ENCODE peak calls at places on chromosomes 13 and 19, in six cellular contexts. Q, C, R, U, O and K are unnamed samples.

GRCh38 chr19:5863030-5863665 is 7.2 kb downstream of the FUT5 start:
- DNase-seq in Q (no peak), C (no peak), R (no peak), U (no peak), O (no peak), K (no peak)

GRCh38 chr13:81012031-81012430 is 671.1 kb upstream of the SPRY2 start:
- DNase-seq in Q (no peak), C (no peak), R (no peak), U (no peak), O (no peak), K (no peak)

GRCh38 chr13:20118268-20119140 is 42.3 kb downstream of the GJA3 start:
- DNase-seq in Q (peak), C (peak), R (peak), U (no peak), O (no peak), K (peak)

GRCh38 chr19:51097796-51098195 is 10.4 kb downstream of the CTU1 start:
- DNase-seq in Q (no peak), C (no peak), R (no peak), U (no peak), O (no peak), K (no peak)

GRCh38 chr13:23966691-23967615 is 69.7 kb upstream of the C1QTNF9B start:
- DNase-seq in Q (no peak), C (no peak), R (peak), U (no peak), O (no peak), K (no peak)

GRCh38 chr13:99314640-99315176 is 7.5 kb upstream of the GPR183 start:
- DNase-seq in Q (no peak), C (no peak), R (no peak), U (no peak), O (no peak), K (no peak)

GRCh38 chr13:80695841-80696240 is 354.9 kb upstream of the SPRY2 start:
- DNase-seq in Q (peak), C (no peak), R (no peak), U (no peak), O (no peak), K (no peak)

GRCh38 chr19:35162471-35163326 is 8.2 kb downstream of the FXYD5 start:
- DNase-seq in Q (no peak), C (no peak), R (no peak), U (no peak), O (no peak), K (no peak)

GRCh38 chr19:18160792-18161690 is 8.1 kb downstream of the PIK3R2 start:
- DNase-seq in Q (peak), C (peak), R (peak), U (peak), O (no peak), K (peak)

GRCh38 chr19:45156751-45157150 is 4.0 kb downstream of the NKPD1 start:
- DNase-seq in Q (no peak), C (peak), R (no peak), U (no peak), O (no peak), K (no peak)

GRCh38 chr13:32897296-32897695 is 118.9 kb upstream of the KL start:
- DNase-seq in Q (no peak), C (no peak), R (no peak), U (no peak), O (no peak), K (no peak)

GRCh38 chr13:112726018-112726767 is 36.4 kb downstream of the ATP11A start:
- DNase-seq in Q (no peak), C (no peak), R (no peak), U (no peak), O (no peak), K (peak)

GRCh38 chr19:54456423-54457373 is 6.9 kb downstream of the LENG9 start:
- DNase-seq in Q (no peak), C (peak), R (no peak), U (no peak), O (no peak), K (no peak)

DNA sequence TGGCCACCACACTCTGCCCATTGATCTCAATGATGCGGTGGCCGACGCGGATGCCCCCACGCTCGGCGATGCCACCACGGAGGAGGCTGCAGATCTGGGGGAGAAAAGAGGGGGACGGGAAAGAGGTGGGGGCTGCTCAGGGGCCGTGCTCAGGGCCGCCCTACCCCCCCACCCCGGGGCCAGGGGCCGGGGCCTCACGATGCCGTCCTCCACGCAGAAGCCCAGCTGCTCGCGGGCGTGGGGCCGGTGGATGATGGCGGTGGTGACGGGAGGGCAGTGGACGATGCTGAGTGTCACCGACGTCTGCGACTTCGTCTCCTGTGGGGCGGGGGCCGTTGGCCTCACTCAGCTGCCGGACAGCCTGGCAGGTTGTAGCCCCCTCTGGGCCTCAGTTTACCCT is 10.3 kb downstream of the APBA3 start:
- DNase-seq in Q (no peak), C (peak), R (no peak), U (no peak), O (no peak), K (no peak)
- TF ChIP-seq CTCF in Q (no peak), C (no peak), R (no peak), U (no peak), O (no peak), K (no peak)

DNA sequence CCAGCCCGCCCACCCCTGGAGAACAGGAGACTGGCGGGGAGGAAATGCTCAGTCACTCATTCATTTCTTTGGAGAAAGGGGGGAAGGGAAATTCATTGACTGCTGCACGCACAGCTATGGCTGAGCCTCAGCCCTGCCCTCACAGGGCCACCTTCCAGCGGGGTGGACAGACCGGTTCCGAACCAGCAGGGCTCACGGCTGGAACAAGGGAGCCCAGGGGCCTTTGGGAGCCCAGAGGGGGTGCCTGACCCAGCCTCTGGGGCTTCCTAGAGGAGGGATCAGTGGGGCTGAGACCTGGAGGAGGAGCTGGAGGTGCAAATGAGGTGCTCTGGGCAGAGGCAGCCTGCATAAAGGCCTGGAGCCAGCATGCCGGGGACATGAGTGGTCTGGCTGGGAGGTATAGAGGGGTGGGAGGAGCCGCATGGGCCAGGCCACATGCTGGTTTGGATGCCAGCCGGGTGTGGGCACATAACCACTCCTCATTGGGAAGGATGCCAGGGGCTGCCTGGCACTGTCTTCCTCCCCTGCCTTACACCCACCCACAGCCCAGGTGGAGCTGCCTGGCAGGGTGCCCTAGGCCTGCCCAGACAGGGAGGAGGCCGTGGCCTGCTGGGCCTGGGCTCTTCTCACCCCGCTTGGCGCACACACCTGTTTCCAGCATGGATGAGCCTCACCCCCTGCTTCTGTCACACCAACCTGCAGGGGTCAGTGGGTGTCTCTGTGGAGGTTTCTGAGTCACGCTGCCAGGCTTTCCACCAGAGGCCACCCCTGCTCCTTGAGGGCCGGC is 26.9 kb downstream of the PPP5C start:
- DNase-seq in Q (no peak), C (peak), R (no peak), U (no peak), O (peak), K (peak)
- TF ChIP-seq CTCF in Q (no peak), C (no peak), R (no peak), U (no peak), O (peak), K (no peak)

GRCh38 chr13:50275392-50276063 is 260.3 kb downstream of the KCNRG start:
- DNase-seq in Q (no peak), C (no peak), R (no peak), U (no peak), O (peak), K (no peak)

GRCh38 chr13:50277127-50277526 is 261.9 kb downstream of the KCNRG start:
- DNase-seq in Q (no peak), C (no peak), R (no peak), U (no peak), O (no peak), K (no peak)

GRCh38 chr13:50277906-50278305 is 262.7 kb downstream of the KCNRG start:
- DNase-seq in Q (no peak), C (no peak), R (no peak), U (no peak), O (no peak), K (no peak)

GRCh38 chr13:50274181-50274580 is 258.9 kb downstream of the KCNRG start:
- DNase-seq in Q (no peak), C (no peak), R (no peak), U (no peak), O (no peak), K (no peak)

GRCh38 chr13:50276550-50276949 is 261.3 kb downstream of the KCNRG start:
- DNase-seq in Q (no peak), C (no peak), R (no peak), U (no peak), O (no peak), K (no peak)
- TF ChIP-seq CTCF in Q (no peak), C (no peak), R (no peak), U (no peak), O (no peak), K (no peak)

GRCh38 chr13:90395846-90396245 is 951.6 kb upstream of the MIR17HG start:
- DNase-seq in Q (no peak), C (no peak), R (no peak), U (no peak), O (no peak), K (no peak)

GRCh38 chr13:90396266-90396665 is 951.2 kb upstream of the MIR17HG start:
- DNase-seq in Q (no peak), C (no peak), R (no peak), U (no peak), O (no peak), K (no peak)

GRCh38 chr13:90393408-90393807 is 954.1 kb upstream of the MIR17HG start:
- DNase-seq in Q (no peak), C (no peak), R (no peak), U (no peak), O (no peak), K (no peak)

GRCh38 chr13:90400372-90400771 is 947.1 kb upstream of the MIR17HG start:
- DNase-seq in Q (no peak), C (no peak), R (no peak), U (no peak), O (no peak), K (no peak)

GRCh38 chr13:90395348-90395747 is 952.1 kb upstream of the MIR17HG start:
- DNase-seq in Q (no peak), C (no peak), R (no peak), U (no peak), O (no peak), K (no peak)
- TF ChIP-seq CTCF in Q (no peak), C (no peak), R (no peak), U (no peak), O (no peak), K (no peak)

DNA sequence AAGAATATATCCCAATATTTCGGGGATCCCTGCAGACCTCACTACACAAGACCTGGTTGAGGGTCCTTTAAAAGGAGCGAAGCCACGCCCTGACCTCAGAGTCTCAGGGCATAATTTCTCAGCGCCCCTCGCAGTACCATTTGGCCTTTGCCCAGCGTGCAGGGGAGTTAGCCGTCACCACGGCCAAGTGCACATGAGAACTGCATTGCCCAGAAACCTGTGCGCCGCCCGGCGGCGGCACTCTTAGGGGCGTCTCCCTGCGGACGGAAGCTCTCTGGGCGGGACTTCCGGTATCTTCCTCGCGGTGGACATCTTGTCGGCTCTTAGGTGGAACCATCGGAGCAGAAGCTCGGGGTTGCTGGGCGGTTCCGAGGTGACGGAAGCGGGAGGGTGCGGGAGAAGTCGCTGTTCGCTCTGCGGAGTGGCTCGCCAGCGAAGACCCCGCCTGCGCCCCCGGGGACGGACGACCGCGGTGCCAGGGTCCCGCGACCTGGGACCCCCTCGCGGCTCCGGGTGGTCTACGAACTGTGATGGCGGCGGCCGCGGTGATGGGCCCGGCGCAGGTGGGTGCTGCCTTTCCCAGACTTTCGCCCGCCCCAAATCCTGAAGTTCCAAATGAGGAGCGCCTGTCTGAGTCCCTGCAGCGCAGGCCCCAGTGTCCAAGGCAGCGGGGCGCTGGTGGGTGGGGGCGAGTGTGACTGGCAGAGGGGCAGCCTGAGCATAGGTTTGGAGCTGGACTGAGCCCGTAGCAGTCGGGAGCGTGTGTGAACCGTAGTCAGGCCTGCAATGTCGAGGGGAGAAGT is at the start of gene ZNF134:
- DNase-seq in Q (peak), C (peak), R (peak), U (peak), O (peak), K (peak)
- TF ChIP-seq CTCF in Q (peak), C (no peak), R (no peak), U (no peak), O (peak), K (peak)